ENCODE peak calls at places on chromosomes 13 and 19, in ten cellular contexts. One of them, this sample, is unnamed.

GRCh38 chr19:44608391-44608821 is 5.0 kb upstream of the IGSF23 start:
- DNase-seq in CD8-positive, alpha-beta memory T cell: no peak
- DNase-seq in skeletal muscle cell: peak
- DNase-seq in NCI-H774: no peak
- DNase-seq in IMR-90: peak
- DNase-seq in activated naive CD4-positive, alpha-beta T cell: no peak
- DNase-seq in mammary epithelial cell: no peak
- DNase-seq in fibroblast of villous mesenchyme: peak
- DNase-seq in dorsolateral prefrontal cortex: no peak
- DNase-seq in GM04504: no peak
- DNase-seq in this sample: no peak

GRCh38 chr13:26037302-26037701 is 14.5 kb downstream of the SHISA2 start:
- DNase-seq in CD8-positive, alpha-beta memory T cell: no peak
- DNase-seq in skeletal muscle cell: no peak
- DNase-seq in NCI-H774: peak
- DNase-seq in IMR-90: no peak
- DNase-seq in activated naive CD4-positive, alpha-beta T cell: no peak
- DNase-seq in mammary epithelial cell: peak
- DNase-seq in fibroblast of villous mesenchyme: no peak
- DNase-seq in dorsolateral prefrontal cortex: no peak
- DNase-seq in GM04504: no peak
- DNase-seq in this sample: no peak

GRCh38 chr13:42078113-42078769 is 29.8 kb downstream of the DGKH start:
- DNase-seq in CD8-positive, alpha-beta memory T cell: no peak
- DNase-seq in skeletal muscle cell: no peak
- DNase-seq in NCI-H774: no peak
- DNase-seq in IMR-90: no peak
- DNase-seq in activated naive CD4-positive, alpha-beta T cell: no peak
- DNase-seq in mammary epithelial cell: no peak
- DNase-seq in fibroblast of villous mesenchyme: no peak
- DNase-seq in dorsolateral prefrontal cortex: no peak
- DNase-seq in GM04504: no peak
- DNase-seq in this sample: no peak

GRCh38 chr19:48053856-48054255 is 10.0 kb upstream of the CABP5 start:
- DNase-seq in CD8-positive, alpha-beta memory T cell: no peak
- DNase-seq in skeletal muscle cell: no peak
- DNase-seq in NCI-H774: no peak
- DNase-seq in IMR-90: no peak
- DNase-seq in activated naive CD4-positive, alpha-beta T cell: no peak
- DNase-seq in mammary epithelial cell: peak
- DNase-seq in fibroblast of villous mesenchyme: no peak
- DNase-seq in dorsolateral prefrontal cortex: no peak
- DNase-seq in GM04504: no peak
- DNase-seq in this sample: no peak

GRCh38 chr13:54965881-54966280 is 1937.3 kb downstream of the OLFM4 start:
- DNase-seq in CD8-positive, alpha-beta memory T cell: no peak
- DNase-seq in skeletal muscle cell: no peak
- DNase-seq in NCI-H774: no peak
- DNase-seq in IMR-90: no peak
- DNase-seq in activated naive CD4-positive, alpha-beta T cell: no peak
- DNase-seq in mammary epithelial cell: no peak
- DNase-seq in fibroblast of villous mesenchyme: no peak
- DNase-seq in dorsolateral prefrontal cortex: no peak
- DNase-seq in GM04504: no peak
- DNase-seq in this sample: no peak

GRCh38 chr13:43242040-43242439 is 218.7 kb downstream of the DNAJC15 start:
- DNase-seq in CD8-positive, alpha-beta memory T cell: no peak
- DNase-seq in skeletal muscle cell: no peak
- DNase-seq in NCI-H774: no peak
- DNase-seq in IMR-90: peak
- DNase-seq in activated naive CD4-positive, alpha-beta T cell: no peak
- DNase-seq in mammary epithelial cell: no peak
- DNase-seq in fibroblast of villous mesenchyme: peak
- DNase-seq in dorsolateral prefrontal cortex: no peak
- DNase-seq in GM04504: no peak
- DNase-seq in this sample: no peak

GRCh38 chr13:114149774-114150740 is 17.6 kb upstream of the RASA3 start:
- DNase-seq in CD8-positive, alpha-beta memory T cell: no peak
- DNase-seq in skeletal muscle cell: no peak
- DNase-seq in NCI-H774: peak
- DNase-seq in IMR-90: no peak
- DNase-seq in activated naive CD4-positive, alpha-beta T cell: no peak
- DNase-seq in mammary epithelial cell: no peak
- DNase-seq in fibroblast of villous mesenchyme: no peak
- DNase-seq in dorsolateral prefrontal cortex: no peak
- DNase-seq in GM04504: no peak
- DNase-seq in this sample: no peak

GRCh38 chr13:32840840-32841713 is 175.1 kb upstream of the KL start:
- DNase-seq in CD8-positive, alpha-beta memory T cell: no peak
- DNase-seq in skeletal muscle cell: no peak
- DNase-seq in NCI-H774: no peak
- DNase-seq in IMR-90: no peak
- DNase-seq in activated naive CD4-positive, alpha-beta T cell: no peak
- DNase-seq in mammary epithelial cell: peak
- DNase-seq in fibroblast of villous mesenchyme: no peak
- DNase-seq in dorsolateral prefrontal cortex: no peak
- DNase-seq in GM04504: no peak
- DNase-seq in this sample: no peak

GRCh38 chr19:13842294-13843103 is 34.4 kb upstream of the NANOS3 start:
- DNase-seq in CD8-positive, alpha-beta memory T cell: peak
- DNase-seq in skeletal muscle cell: no peak
- DNase-seq in NCI-H774: no peak
- DNase-seq in IMR-90: peak
- DNase-seq in activated naive CD4-positive, alpha-beta T cell: no peak
- DNase-seq in mammary epithelial cell: peak
- DNase-seq in fibroblast of villous mesenchyme: peak
- DNase-seq in dorsolateral prefrontal cortex: no peak
- DNase-seq in GM04504: no peak
- DNase-seq in this sample: no peak